ENCODE peak calls at places on chromosome 14, in four cellular contexts. L is fibroblast of lung, B is endothelial cell of umbilical vein, D is neural progenitor cell. A is an unnamed sample.

GRCh38 chr14:74867673-74868072 is 8.3 kb downstream of the PROX2 start:
- DNase-seq in L (peak), B (peak), D (no peak), A (no peak)

GRCh38 chr14:68367444-68368014 is 425.3 kb downstream of the ZFP36L1 start:
- DNase-seq in L (peak), B (no peak), D (no peak), A (no peak)

GRCh38 chr14:81565441-81566290 is 32.0 kb upstream of the SEL1L start:
- DNase-seq in L (no peak), B (peak), D (peak), A (no peak)

GRCh38 chr14:72416081-72416849 is 477.6 kb downstream of the DPF3 start:
- DNase-seq in L (no peak), B (no peak), D (no peak), A (no peak)

GRCh38 chr14:75689012-75689411 is 28.0 kb downstream of the TTLL5 start:
- DNase-seq in L (peak), B (no peak), D (no peak), A (peak)

GRCh38 chr14:43677581-43677980 is 829.5 kb downstream of the FSCB start:
- DNase-seq in L (no peak), B (no peak), D (no peak), A (no peak)

GRCh38 chr14:73713804-73714655 is at the start of gene PNMA1:
- DNase-seq in L (peak), B (peak), D (peak), A (no peak)

GRCh38 chr14:37232907-37233481 is 35.3 kb downstream of the MIPOL1 start:
- DNase-seq in L (peak), B (peak), D (peak), A (no peak)

GRCh38 chr14:55581011-55581806 is 1.2 kb downstream of the KTN1 start:
- DNase-seq in L (peak), B (peak), D (no peak), A (no peak)

GRCh38 chr14:32657081-32657480 is 281.6 kb upstream of the NPAS3 start:
- DNase-seq in L (peak), B (no peak), D (no peak), A (no peak)

GRCh38 chr14:87049886-87050820 is 942.8 kb downstream of the GALC start:
- DNase-seq in L (peak), B (no peak), D (peak), A (peak)

GRCh38 chr14:97771340-97772045 is 974.3 kb downstream of the VRK1 start:
- DNase-seq in L (peak), B (no peak), D (no peak), A (no peak)

GRCh38 chr14:77026930-77027537 is 1.5 kb downstream of the IRF2BPL start:
- DNase-seq in L (peak), B (peak), D (peak), A (no peak)

GRCh38 chr14:50260511-50260910 is 29.1 kb upstream of the SOS2 start:
- DNase-seq in L (peak), B (peak), D (peak), A (no peak)

GRCh38 chr14:75094896-75095295 is 25.5 kb downstream of the ZC2HC1C start:
- DNase-seq in L (no peak), B (no peak), D (no peak), A (no peak)

GRCh38 chr14:73829526-73830431 is 21.9 kb upstream of the PTGR2 start:
- DNase-seq in L (peak), B (peak), D (no peak), A (no peak)

GRCh38 chr14:103943673-103944072 is 1.3 kb upstream of the RD3L start:
- DNase-seq in L (no peak), B (no peak), D (no peak), A (no peak)

GRCh38 chr14:90087433-90087832 is 25.6 kb downstream of the KCNK13 start:
- DNase-seq in L (peak), B (no peak), D (no peak), A (no peak)

GRCh38 chr14:61565836-61566536 is 129.3 kb upstream of the HIF1A start:
- DNase-seq in L (peak), B (peak), D (no peak), A (no peak)
- H3K4me3 ChIP-seq in L (no peak), B (no peak), D (no peak), A (no peak)

GRCh38 chr14:61749264-61749663 is 13.0 kb upstream of the SNAPC1 start:
- DNase-seq in L (no peak), B (peak), D (no peak), A (no peak)
- H3K4me3 ChIP-seq in L (peak), B (peak), D (no peak), A (peak)

GRCh38 chr14:61471297-61471980 is 150.1 kb downstream of the PRKCH start:
- DNase-seq in L (peak), B (no peak), D (no peak), A (no peak)
- H3K4me3 ChIP-seq in L (peak), B (peak), D (no peak), A (peak)

DNA sequence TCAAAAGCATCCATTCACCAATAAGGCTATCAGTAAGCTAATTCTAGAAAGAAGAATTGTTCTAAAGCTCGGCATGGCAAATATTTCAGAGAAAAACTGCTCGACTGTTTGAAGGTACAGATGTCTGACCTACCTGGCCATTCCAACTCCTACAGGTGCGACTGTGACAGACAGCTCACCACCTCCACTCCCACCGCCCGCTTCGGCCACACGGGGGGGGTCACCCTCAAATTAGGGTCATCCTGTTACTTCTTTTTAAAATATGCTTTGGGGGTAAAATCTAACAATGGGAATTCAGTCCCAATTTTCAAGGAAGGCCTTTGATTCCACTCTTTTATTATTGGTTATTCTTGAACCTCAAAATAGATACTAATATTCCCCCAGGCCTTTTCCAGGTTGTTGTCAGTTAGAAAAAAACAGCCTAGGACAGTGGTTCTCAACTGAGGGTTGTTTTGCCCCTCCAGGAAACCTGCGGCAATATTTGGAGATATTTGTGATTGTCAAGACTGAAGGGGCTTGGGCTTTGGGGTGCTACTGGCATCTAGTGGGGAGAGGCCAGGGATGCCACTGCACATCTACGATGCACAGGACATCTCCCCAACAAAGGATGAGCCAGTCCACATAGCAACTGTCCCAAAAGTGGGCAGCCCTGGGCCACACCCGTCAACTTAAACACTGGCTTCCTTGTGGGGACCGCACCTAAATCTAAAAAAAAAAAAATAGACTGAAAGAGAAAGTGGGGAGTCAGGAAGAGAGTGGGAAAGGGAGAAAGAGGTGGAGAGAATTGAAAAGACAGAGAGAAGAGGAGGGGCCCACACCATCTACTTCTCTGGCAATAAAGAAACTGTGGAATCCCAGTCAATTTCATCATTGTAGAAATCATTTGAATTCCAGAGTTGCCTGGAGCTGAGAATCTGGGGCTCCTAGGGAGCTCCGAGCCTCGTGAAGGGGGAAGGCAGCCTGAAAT is 81.0 kb downstream of the BCL11B start:
- DNase-seq in L (no peak), B (no peak), D (no peak), A (no peak)
- H3K4me3 ChIP-seq in L (no peak), B (no peak), D (no peak), A (no peak)

DNA sequence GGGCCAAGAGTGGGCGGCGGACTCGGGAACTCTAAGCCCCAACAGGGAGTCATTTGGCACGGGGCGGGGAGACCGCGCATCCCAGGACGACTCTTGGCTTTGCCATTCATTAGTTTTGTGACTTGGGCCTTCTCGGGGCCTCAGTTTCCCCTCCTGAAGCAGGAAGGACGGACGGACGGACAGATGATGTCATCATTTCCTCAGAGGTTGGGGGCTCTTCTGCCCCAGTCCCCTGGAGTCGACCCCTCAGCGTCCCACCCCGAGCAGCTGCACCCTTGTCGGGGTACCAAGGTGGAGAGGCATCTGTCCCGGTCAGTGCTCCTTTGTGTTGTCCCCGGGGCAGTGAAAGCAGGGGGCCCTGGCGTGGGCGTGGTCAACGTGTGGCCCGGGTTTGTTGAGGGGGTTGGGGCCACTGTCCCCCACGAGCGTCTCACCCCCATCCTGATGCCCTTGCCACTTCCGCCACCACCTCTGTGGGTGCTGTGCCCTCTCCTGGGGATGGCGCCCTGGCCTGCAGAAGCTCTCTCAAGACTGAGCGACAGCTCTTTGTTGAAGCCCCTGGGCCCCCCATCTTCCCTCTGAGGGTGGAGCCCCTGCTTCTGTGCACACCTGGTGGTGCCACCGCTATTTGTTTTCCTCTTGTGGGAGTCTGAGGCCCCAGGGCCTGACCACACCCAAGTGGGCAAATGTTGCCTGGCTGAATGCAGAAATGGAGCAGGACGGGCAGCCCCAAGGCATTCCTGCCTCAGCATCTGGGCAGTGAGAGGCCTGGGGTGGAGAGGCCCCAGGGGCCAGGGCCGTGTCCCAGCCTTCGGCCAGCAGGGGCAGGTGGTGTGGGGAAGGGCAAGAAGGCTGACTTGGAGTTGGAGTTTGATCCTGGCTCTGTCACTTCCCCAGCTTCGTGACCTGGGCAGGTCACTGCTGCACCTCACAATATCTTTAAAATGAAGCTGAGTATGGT is 896 bp downstream of the HHIPL1 start:
- DNase-seq in L (no peak), B (no peak), D (no peak), A (no peak)
- H3K4me3 ChIP-seq in L (peak), B (no peak), D (peak), A (peak)

GRCh38 chr14:101773378-101773777 is 11.9 kb downstream of the PPP2R5C start:
- DNase-seq in L (no peak), B (no peak), D (no peak), A (no peak)

GRCh38 chr14:101774814-101775213 is 13.3 kb downstream of the PPP2R5C start:
- DNase-seq in L (no peak), B (no peak), D (no peak), A (no peak)

GRCh38 chr14:101774006-101774755 is 12.7 kb downstream of the PPP2R5C start:
- DNase-seq in L (no peak), B (no peak), D (no peak), A (no peak)

GRCh38 chr14:101775756-101776292 is 14.3 kb downstream of the PPP2R5C start:
- DNase-seq in L (no peak), B (no peak), D (no peak), A (no peak)

GRCh38 chr14:101776315-101776714 is 14.8 kb downstream of the PPP2R5C start:
- DNase-seq in L (no peak), B (no peak), D (no peak), A (no peak)
- H3K4me3 ChIP-seq in L (no peak), B (no peak), D (no peak), A (no peak)